ENCODE peak calls at places on chromosomes 11 and 22, in six cellular contexts. P is lower lobe of right lung, L is GM23338, X is psoas muscle, W is tibial artery, D is cardiac muscle cell. N is an unnamed sample. For H3K4me1, the result is how much of the 10 kb centered on the place peaks cover.

GRCh38 chr11:64234840-64235379 is 526 bp downstream of the VEGFB start:
- DNase-seq in W (peak), X (peak), P (no peak), L (peak), D (peak), N (peak)

GRCh38 chr22:50030315-50031188 is 18.0 kb upstream of the IL17REL start:
- DNase-seq in L (peak), P (peak), D (peak), W (peak), X (peak), N (peak)

GRCh38 chr11:45662665-45663485 is 2.5 kb downstream of the CHST1 start:
- DNase-seq in X (no peak), D (peak), P (no peak), W (no peak), L (peak), N (no peak)

GRCh38 chr11:66581261-66581660 is 11.6 kb downstream of the CCDC87 start:
- DNase-seq in W (no peak), X (no peak), P (no peak), L (no peak), D (no peak), N (no peak)

GRCh38 chr22:50481440-50482106 is at the start of gene ADM2:
- DNase-seq in L (peak), D (peak), W (no peak), X (no peak), P (peak), N (no peak)

GRCh38 chr11:17550455-17551346 is 3.6 kb downstream of the OTOG start:
- DNase-seq in W (no peak), P (no peak), L (no peak), D (no peak), X (no peak), N (no peak)

GRCh38 chr11:37689951-37690350 is 1091.9 kb upstream of the RAG2 start:
- DNase-seq in P (no peak), X (no peak), L (no peak), W (no peak), D (no peak), N (no peak)

GRCh38 chr11:10798330-10798980 is 10.3 kb downstream of the EIF4G2 start:
- DNase-seq in X (no peak), D (no peak), P (no peak), L (no peak), W (no peak), N (no peak)

GRCh38 chr22:27992294-27993165 is 73.5 kb upstream of the PITPNB start:
- DNase-seq in D (no peak), P (peak), W (peak), X (no peak), L (peak), N (no peak)

GRCh38 chr11:36311926-36312592 is 16.0 kb downstream of the PRR5L start:
- DNase-seq in D (no peak), P (no peak), L (no peak), W (no peak), X (no peak), N (no peak)

DNA sequence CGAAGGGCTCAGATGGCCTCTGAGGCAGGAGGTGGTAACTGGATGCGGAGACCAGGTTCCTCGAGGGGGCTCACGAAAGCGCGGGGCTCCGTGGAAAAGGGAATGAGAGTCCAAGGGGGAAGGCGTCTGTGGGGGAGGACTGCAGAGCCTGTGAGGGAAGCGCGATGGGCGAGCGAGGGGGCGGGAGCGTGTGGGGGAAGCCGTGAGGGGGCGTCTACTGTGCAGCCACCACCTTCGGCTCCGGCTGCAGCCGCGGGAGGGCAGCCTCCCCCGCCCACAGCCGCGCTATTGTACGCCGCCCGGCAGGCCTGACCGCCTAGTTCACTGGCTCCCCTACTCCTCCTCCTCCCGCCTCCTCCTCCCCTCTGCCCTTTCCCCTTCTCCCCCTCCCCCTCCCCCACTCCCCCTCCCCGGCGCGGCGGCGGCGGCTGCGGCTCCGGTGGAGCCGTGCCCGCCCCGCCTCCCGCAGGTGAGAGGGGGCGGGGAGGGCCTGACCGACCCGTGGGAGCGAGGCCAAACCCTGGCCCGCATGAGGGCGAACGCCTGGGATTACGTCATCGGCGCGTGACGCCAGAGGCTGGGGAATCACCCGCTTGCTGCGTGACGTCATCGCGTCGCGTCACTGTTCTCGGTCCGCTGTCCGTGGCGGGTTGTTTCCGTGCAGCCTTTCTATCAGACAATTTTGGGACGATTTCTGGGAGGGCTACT is at the start of gene PAK1:
- DNase-seq in L (peak), W (peak), X (peak), D (peak), P (peak), N (peak)
- H3K4me1 ChIP-seq in L (under half), W (under half), X (under half), D (under half), P (under half), N (under half)

GRCh38 chr11:76789443-76789719 is 6.2 kb downstream of the TSKU start:
- DNase-seq in W (no peak), P (no peak), D (no peak), L (no peak), X (no peak), N (no peak)
- TF ChIP-seq CTCF in W (no peak), P (no peak), D (no peak), L (no peak), X (no peak), N (no peak)

DNA sequence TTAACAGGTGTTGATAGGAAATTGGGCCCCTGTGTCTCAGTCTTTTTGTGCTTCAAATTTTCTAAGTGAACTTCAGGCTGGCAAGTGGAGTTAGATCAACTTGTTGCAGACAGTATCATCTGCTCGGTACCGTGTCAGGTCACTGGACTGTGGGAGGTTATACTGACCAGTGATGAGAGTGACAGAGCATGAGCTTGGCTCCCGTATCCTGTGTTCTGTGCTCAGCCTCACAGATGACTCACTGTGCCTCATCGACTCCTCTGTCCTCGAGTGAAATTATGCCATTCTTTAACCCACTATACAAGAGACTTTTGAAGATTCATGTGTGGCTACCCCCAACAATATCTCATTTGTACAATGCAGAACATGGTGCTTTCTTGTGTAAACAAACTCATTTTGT is 7.9 kb downstream of the GRAP2 start:
- DNase-seq in X (no peak), P (no peak), D (no peak), W (no peak), L (no peak), N (no peak)
- H3K4me3 ChIP-seq in X (no peak), P (no peak), D (no peak), W (no peak), L (no peak), N (no peak)

DNA sequence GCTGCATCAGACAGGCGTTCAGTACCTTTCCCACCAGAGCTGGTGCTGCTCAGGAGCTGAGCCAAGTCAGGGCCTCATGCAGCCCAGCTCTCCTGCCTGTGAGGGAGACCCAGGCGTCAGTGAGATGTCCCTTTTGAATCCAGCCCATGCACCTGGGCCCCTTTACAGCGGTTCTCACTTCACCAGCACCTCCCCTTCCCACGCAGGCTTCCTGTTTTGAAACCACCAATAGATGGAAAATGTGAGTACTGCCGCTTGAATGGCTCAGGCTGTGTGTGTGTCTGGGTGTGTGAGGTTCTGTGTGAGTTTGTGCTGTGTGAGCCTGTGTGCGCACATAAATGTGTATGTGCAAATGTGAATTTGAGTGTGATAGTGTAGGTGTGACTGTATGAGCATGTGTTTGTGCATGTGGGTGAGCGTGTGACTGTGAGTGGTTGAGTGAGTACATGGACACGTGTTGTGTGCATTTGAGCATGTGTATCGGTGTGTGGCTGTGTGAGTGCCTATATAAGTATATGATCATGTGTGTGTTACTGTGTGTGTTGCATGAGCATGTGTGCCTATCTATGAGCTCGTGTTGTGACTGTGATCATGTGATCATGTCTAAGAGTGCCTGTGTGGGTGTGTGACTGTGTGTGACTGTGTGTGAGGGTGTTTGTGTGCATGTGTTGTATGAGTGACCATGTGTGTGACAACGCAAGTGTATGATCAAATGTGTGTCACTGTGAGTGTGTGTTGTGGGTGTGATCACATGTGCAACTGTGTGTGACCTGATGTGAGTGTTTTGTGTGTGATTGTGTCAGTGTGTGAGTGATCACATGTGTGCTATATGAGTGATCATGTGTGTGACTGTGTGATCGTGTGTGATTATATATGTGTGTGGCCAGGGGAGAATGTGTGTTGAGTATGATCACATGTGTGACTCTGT is 88.7 kb downstream of the UBASH3B start:
- DNase-seq in X (no peak), D (no peak), L (no peak), P (no peak), W (peak), N (peak)
- H3K4me1 ChIP-seq in X (under half), D (under half), L (under half), P (half or more), W (under half), N (under half)

GRCh38 chr11:32297629-32298028 is 137.7 kb downstream of the WT1 start:
- DNase-seq in D (peak), P (no peak), W (no peak), X (no peak), L (peak), N (no peak)
- TF ChIP-seq CTCF in D (peak), P (peak), W (no peak), X (no peak), L (peak), N (no peak)

N was measured in gastrocnemius medialis.